ENCODE peak calls at places on chromosomes 16 and 17, in six cellular contexts. S is psoas muscle, I is neural crest cell, T is AG04450, R is heart right ventricle, Q is progenitor cell of endocrine pancreas. N is an unnamed sample.

GRCh38 chr17:72997559-72997958 is 94.9 kb downstream of the SLC39A11 start:
- DNase-seq in S (no peak), I (no peak), T (no peak), R (no peak), Q (no peak), N (no peak)

GRCh38 chr17:32854177-32854576 is 22.7 kb downstream of the MYO1D start:
- DNase-seq in S (no peak), I (no peak), T (no peak), R (no peak), Q (no peak), N (no peak)

GRCh38 chr16:4693296-4693955 is at the start of gene NUDT16L1:
- DNase-seq in S (peak), I (peak), T (peak), R (peak), Q (peak), N (peak)

GRCh38 chr16:76059701-76060100 is 217.5 kb upstream of the CNTNAP4 start:
- DNase-seq in S (no peak), I (no peak), T (no peak), R (no peak), Q (no peak), N (no peak)

GRCh38 chr16:30588651-30589050 is 3.2 kb upstream of the ZNF785 start:
- DNase-seq in S (no peak), I (no peak), T (no peak), R (no peak), Q (no peak), N (no peak)

GRCh38 chr16:5649762-5650445 is 552.3 kb upstream of the EEF2KMT start:
- DNase-seq in S (no peak), I (no peak), T (no peak), R (no peak), Q (no peak), N (no peak)

GRCh38 chr16:47374629-47375028 is 86.2 kb downstream of the ITFG1 start:
- DNase-seq in S (no peak), I (no peak), T (peak), R (no peak), Q (no peak), N (no peak)

GRCh38 chr17:50279181-50279526 is 4.9 kb downstream of the TMEM92 start:
- DNase-seq in S (no peak), I (no peak), T (no peak), R (no peak), Q (no peak), N (no peak)

GRCh38 chr16:58556678-58557077 is 41.4 kb downstream of the SETD6 start:
- DNase-seq in S (no peak), I (no peak), T (no peak), R (no peak), Q (no peak), N (no peak)

GRCh38 chr17:18980682-18981384 is 23.7 kb downstream of the FAM83G start:
- DNase-seq in S (no peak), I (no peak), T (no peak), R (no peak), Q (no peak), N (no peak)

DNA sequence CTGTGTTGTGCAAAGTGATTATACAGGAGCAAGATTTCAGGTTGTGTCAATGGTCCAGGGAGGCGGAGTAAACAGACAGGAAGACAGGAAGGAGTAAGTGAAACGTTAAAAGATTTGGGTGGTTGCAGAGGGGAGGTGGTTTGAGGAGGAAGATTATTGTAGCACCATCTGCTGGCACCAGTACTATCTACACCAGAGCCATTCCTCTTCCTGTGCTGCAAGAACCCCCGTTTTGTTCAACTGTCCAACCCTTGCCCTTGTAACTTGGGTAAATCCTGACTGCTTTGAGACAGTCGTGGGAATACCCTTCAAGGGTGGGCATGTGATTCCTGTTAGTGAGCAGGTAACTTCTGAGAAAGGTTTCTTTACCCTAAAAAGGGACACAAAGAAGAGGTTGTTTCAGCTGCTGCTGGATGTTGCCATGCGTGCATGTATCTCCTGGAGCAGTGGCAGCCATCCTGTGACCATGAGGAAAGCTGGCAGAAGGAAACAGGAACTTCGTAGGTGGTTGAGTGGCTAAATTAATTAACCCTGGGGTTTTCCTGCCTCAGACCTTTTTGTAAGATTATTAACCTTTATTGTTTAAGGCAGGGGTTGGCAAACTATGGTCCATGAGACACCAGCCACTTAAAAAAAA is 124.1 kb downstream of the PRKCA start:
- DNase-seq in S (no peak), I (no peak), T (no peak), R (no peak), Q (no peak), N (no peak)
- TF ChIP-seq CTCF in S (no peak), I (peak), T (peak), R (no peak), Q (no peak), N (peak)

DNA sequence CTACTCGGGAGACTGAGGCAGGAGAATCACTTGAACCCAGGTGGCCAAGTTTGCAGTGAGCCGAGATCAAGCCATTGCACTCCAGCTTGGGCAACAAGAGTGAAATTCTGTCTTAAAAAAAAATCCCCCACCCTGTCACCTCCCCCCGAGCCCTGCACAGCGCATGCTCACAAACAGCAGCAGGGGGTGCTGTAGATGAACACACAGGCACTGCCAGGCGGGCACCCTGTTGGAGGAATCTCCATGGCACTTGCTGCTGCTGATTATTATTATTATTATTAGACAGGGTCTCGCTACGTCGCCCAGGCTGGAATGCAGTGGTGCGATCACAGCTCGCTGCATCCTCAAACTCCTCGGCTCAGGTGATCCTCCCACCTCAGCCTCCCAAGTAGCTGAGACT is 24.6 kb downstream of the FZD2 start:
- DNase-seq in S (no peak), I (no peak), T (no peak), R (no peak), Q (no peak), N (no peak)
- TF ChIP-seq CTCF in S (no peak), I (peak), T (peak), R (no peak), Q (peak), N (no peak)

GRCh38 chr17:66091440-66092080 is 100.4 kb downstream of the CEP112 start:
- DNase-seq in S (no peak), I (no peak), T (no peak), R (no peak), Q (no peak), N (no peak)

GRCh38 chr17:66098040-66098439 is 93.9 kb downstream of the CEP112 start:
- DNase-seq in S (no peak), I (no peak), T (no peak), R (no peak), Q (no peak), N (no peak)

GRCh38 chr17:66089764-66090163 is 102.2 kb downstream of the CEP112 start:
- DNase-seq in S (no peak), I (no peak), T (no peak), R (no peak), Q (no peak), N (no peak)

GRCh38 chr17:66094727-66095126 is 97.2 kb downstream of the CEP112 start:
- DNase-seq in S (no peak), I (no peak), T (no peak), R (no peak), Q (no peak), N (no peak)
- TF ChIP-seq CTCF in S (no peak), I (no peak), T (no peak), R (no peak), Q (no peak), N (no peak)

GRCh38 chr17:82320956-82321927 is 3.8 kb upstream of the CD7 start:
- DNase-seq in S (no peak), I (peak), T (no peak), R (no peak), Q (no peak), N (no peak)
- TF ChIP-seq CTCF in S (peak), I (peak), T (peak), R (peak), Q (peak), N (peak)

DNA sequence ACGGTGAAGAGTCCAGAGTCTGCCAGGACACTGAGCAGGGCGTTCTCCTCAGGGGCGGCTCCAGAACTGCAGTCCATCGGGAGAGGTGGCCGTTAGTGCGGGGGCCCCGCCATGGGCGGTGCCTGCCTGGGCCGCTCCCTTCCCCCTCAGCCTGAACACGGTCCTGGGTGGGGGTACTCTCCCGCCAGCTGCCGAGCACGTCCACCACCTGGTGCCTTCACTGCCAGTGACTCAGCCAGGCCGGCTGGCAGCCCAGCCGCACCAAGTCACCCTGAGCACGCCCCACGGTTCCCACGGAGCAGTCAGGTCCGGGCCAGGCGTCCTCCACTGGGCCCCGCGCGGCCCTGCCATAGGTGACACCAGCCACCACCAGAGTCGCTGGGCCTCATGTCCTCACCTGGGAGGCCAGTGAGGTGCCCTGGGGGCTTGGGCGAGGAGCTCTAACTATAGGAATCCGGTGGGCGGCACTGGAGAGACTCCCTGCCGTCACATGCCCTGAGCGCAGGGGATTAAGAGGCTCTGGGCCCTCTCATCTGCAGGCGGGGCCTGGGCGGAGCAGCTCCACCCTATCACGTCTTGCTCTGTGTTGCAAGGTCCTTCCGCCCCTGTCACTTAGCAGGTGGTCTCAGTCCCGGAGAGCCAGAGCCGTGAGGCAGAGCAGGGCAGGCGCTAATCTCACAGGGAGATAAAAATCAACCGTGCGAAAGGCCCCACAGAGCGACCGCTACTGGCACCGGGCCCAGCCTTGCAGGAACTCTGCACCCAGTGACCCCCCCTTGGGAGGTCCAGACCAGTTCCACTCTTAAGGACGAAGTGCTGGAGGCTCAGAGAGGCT is 14.3 kb downstream of the PIEZO1 start:
- DNase-seq in S (peak), I (no peak), T (peak), R (peak), Q (no peak), N (no peak)
- TF ChIP-seq CTCF in S (no peak), I (no peak), T (no peak), R (no peak), Q (no peak), N (no peak)

GRCh38 chr17:29292992-29293889 is 707 bp downstream of the NUFIP2 start:
- DNase-seq in S (peak), I (peak), T (no peak), R (peak), Q (peak), N (peak)
- TF ChIP-seq CTCF in S (no peak), I (no peak), T (no peak), R (no peak), Q (no peak), N (no peak)